ENCODE peak calls at places on chromosomes 16 and 17, in seven cellular contexts. X is CD8-positive, alpha-beta memory T cell; C is small intestine; F is psoas muscle; B is heart left ventricle; H is sigmoid colon; V is A673. P is an unnamed sample. For H3K4me1, the result is how much of the 10 kb centered on the place peaks cover.

GRCh38 chr17:32483451-32484019 is 3.3 kb upstream of the CDK5R1 start:
- DNase-seq in X (peak), C (peak), H (peak), V (peak), F (peak), B (peak), P (peak)

GRCh38 chr17:32586666-32587065 is 99.9 kb downstream of the CDK5R1 start:
- DNase-seq in B (no peak), X (no peak), V (no peak), H (no peak), F (no peak), C (no peak), P (no peak)

GRCh38 chr17:78609198-78609597 is 32.0 kb upstream of the DNAH17 start:
- DNase-seq in B (peak), X (no peak), H (no peak), V (no peak), F (peak), C (no peak), P (no peak)

GRCh38 chr16:76577003-76577402 is 299.8 kb downstream of the CNTNAP4 start:
- DNase-seq in X (no peak), V (no peak), H (no peak), C (no peak), B (no peak), F (no peak), P (no peak)

GRCh38 chr17:38440614-38441397 is 12.5 kb downstream of the ARHGAP23 start:
- DNase-seq in X (no peak), H (no peak), V (no peak), B (no peak), C (no peak), F (no peak), P (no peak)

GRCh38 chr16:20318006-20318405 is 9.3 kb downstream of the GP2 start:
- DNase-seq in C (no peak), V (no peak), H (no peak), X (no peak), B (no peak), F (no peak), P (no peak)

GRCh38 chr17:47660064-47660492 is 10.4 kb downstream of the KPNB1 start:
- DNase-seq in C (peak), X (peak), V (no peak), F (no peak), B (no peak), H (no peak), P (no peak)

GRCh38 chr16:88464447-88465318 is 11.6 kb downstream of the ZFPM1 start:
- DNase-seq in X (no peak), V (no peak), C (no peak), B (no peak), F (no peak), H (no peak), P (no peak)

GRCh38 chr16:51245306-51245705 is 94.2 kb upstream of the SALL1 start:
- DNase-seq in B (no peak), F (no peak), C (no peak), H (no peak), V (no peak), X (no peak), P (no peak)

GRCh38 chr17:74290340-74290739 is 16.3 kb downstream of the DNAI2 start:
- DNase-seq in X (no peak), H (no peak), F (no peak), V (no peak), B (no peak), C (no peak), P (no peak)

GRCh38 chr17:2232244-2232638 is 71.3 kb downstream of the SMG6 start:
- DNase-seq in F (no peak), X (no peak), B (no peak), C (no peak), H (no peak), V (no peak), P (no peak)

GRCh38 chr16:86575754-86576557 is 2.4 kb upstream of the FOXL1 start:
- DNase-seq in H (no peak), C (peak), V (peak), X (no peak), F (peak), B (peak), P (peak)

GRCh38 chr17:75808905-75809621 is 24.5 kb downstream of the UNK start:
- DNase-seq in C (no peak), F (peak), H (peak), X (no peak), V (peak), B (no peak), P (peak)

GRCh38 chr16:48818257-48818656 is 208.3 kb upstream of the N4BP1 start:
- DNase-seq in F (no peak), H (no peak), C (no peak), B (no peak), X (no peak), V (no peak), P (no peak)

GRCh38 chr17:5444209-5444608 is 5.3 kb upstream of the C1QBP start:
- DNase-seq in X (no peak), C (no peak), F (no peak), B (no peak), V (no peak), H (no peak), P (no peak)

GRCh38 chr17:13561606-13562270 is 40.0 kb downstream of the HS3ST3A1 start:
- DNase-seq in X (no peak), B (no peak), V (no peak), H (no peak), F (no peak), C (no peak), P (no peak)

GRCh38 chr16:67454852-67455251 is 23.9 kb downstream of the HSD11B2 start:
- DNase-seq in C (no peak), X (no peak), F (no peak), B (no peak), V (no peak), H (no peak), P (no peak)

GRCh38 chr17:7720125-7720524 is 2.6 kb downstream of the DNAH2 start:
- DNase-seq in F (no peak), B (no peak), V (no peak), X (no peak), C (no peak), H (no peak), P (no peak)

GRCh38 chr17:59329558-59330313 is 1.7 kb upstream of the YPEL2 start:
- DNase-seq in C (peak), F (peak), B (no peak), X (peak), V (peak), H (peak), P (peak)

GRCh38 chr16:85151603-85152413 is 39.5 kb upstream of the CIBAR2 start:
- DNase-seq in F (peak), H (peak), V (peak), B (peak), C (no peak), X (no peak), P (peak)

GRCh38 chr16:84052071-84052622 is 9.6 kb upstream of the SLC38A8 start:
- DNase-seq in V (no peak), B (no peak), C (no peak), X (no peak), F (no peak), H (peak), P (no peak)

GRCh38 chr16:87469186-87469585 is 23.6 kb downstream of the ZCCHC14 start:
- DNase-seq in V (no peak), H (no peak), C (no peak), X (no peak), F (no peak), B (no peak), P (no peak)

GRCh38 chr17:66459811-66460270 is 157.4 kb downstream of the PRKCA start:
- DNase-seq in C (no peak), V (peak), B (no peak), F (peak), X (no peak), H (peak), P (no peak)

GRCh38 chr17:65182233-65182632 is 45.1 kb downstream of the RGS9 start:
- DNase-seq in V (no peak), F (no peak), B (no peak), X (no peak), C (no peak), H (no peak), P (no peak)

GRCh38 chr17:39563476-39563875 is 44.2 kb downstream of the NEUROD2 start:
- DNase-seq in H (no peak), B (no peak), F (no peak), C (no peak), V (peak), X (no peak), P (no peak)

GRCh38 chr17:63549289-63549945 is 860 bp upstream of the DCAF7 start:
- DNase-seq in C (no peak), X (no peak), B (no peak), H (no peak), V (no peak), F (no peak), P (peak)

GRCh38 chr17:21089145-21089544 is 37.6 kb upstream of the DHRS7B start:
- DNase-seq in F (no peak), H (no peak), V (peak), B (no peak), C (peak), X (no peak), P (no peak)

GRCh38 chr16:88792078-88792550 is 7.1 kb upstream of the PIEZO1 start:
- DNase-seq in V (no peak), C (no peak), X (no peak), B (no peak), F (no peak), H (no peak), P (no peak)

GRCh38 chr17:76903631-76904030 is 35.4 kb downstream of the MGAT5B start:
- DNase-seq in H (no peak), X (no peak), V (no peak), B (no peak), F (no peak), C (no peak), P (no peak)

GRCh38 chr16:75224281-75224680 is 5.5 kb downstream of the CTRB1 start:
- DNase-seq in X (no peak), B (no peak), V (no peak), F (no peak), C (no peak), H (no peak), P (peak)

GRCh38 chr16:86576591-86577313 is 1.6 kb upstream of the FOXL1 start:
- DNase-seq in H (no peak), X (no peak), V (no peak), F (no peak), B (no peak), C (no peak), P (no peak)

GRCh38 chr16:62751218-62751617 is 715.0 kb upstream of the CDH8 start:
- DNase-seq in V (no peak), X (no peak), F (no peak), C (no peak), B (no peak), H (no peak), P (no peak)

GRCh38 chr17:29116652-29117439 is 63.4 kb downstream of the MYO18A start:
- DNase-seq in B (peak), F (peak), X (peak), C (peak), V (peak), H (peak), P (peak)

GRCh38 chr17:74288785-74289184 is 14.8 kb downstream of the DNAI2 start:
- DNase-seq in H (no peak), B (no peak), F (no peak), X (no peak), C (no peak), V (no peak), P (no peak)

GRCh38 chr17:49975531-49975930 is 6.5 kb downstream of the DLX4 start:
- DNase-seq in B (no peak), F (no peak), V (no peak), H (no peak), X (no peak), C (no peak), P (no peak)

GRCh38 chr17:49978501-49978900 is 9.5 kb downstream of the DLX4 start:
- DNase-seq in H (no peak), F (no peak), B (no peak), V (no peak), C (no peak), X (no peak), P (no peak)

GRCh38 chr17:49977463-49978389 is 8.7 kb downstream of the DLX4 start:
- DNase-seq in V (no peak), H (no peak), C (no peak), F (no peak), X (no peak), B (peak), P (no peak)

GRCh38 chr17:49976828-49977202 is 7.8 kb downstream of the DLX4 start:
- DNase-seq in B (no peak), F (no peak), C (no peak), H (no peak), X (no peak), V (no peak), P (no peak)

DNA sequence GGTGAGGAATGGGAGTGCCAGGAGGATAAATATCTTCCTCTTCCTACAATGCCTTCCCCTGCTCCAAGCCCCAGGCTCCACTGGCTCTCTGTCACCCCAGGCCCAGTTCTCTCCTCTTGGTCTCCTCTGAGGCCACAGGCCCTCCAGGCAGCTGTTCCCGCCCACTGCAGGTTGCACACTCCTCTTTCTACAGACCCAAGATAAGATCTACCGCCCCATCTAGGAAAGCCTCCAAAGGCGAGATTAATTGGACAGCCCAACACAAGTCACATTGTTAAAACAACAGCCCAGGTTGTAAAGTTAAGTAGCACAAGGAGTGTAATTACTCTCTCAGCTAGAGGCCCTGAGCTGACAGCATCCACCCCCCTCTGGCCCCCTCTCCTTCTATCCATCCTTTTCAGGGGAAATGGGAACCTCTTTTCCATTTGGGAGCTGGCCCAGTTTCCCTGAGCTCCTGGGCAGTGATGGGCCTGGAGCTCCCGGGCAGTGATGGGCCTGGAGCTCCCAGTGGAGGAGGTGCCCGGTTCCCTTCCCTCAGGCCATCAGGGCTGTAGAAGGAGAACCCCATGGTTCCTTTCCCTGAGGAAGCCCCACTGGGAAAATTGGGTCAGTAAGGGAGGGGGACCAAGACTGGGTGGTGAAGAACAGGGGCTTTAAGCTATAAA is 7.3 kb downstream of the DLX4 start:
- DNase-seq in H (no peak), C (no peak), B (peak), F (no peak), V (no peak), X (no peak), P (peak)
- H3K4me1 ChIP-seq in H (under half), C (under half), B (under half), F (under half), V (under half), X (under half), P (under half)

DNA sequence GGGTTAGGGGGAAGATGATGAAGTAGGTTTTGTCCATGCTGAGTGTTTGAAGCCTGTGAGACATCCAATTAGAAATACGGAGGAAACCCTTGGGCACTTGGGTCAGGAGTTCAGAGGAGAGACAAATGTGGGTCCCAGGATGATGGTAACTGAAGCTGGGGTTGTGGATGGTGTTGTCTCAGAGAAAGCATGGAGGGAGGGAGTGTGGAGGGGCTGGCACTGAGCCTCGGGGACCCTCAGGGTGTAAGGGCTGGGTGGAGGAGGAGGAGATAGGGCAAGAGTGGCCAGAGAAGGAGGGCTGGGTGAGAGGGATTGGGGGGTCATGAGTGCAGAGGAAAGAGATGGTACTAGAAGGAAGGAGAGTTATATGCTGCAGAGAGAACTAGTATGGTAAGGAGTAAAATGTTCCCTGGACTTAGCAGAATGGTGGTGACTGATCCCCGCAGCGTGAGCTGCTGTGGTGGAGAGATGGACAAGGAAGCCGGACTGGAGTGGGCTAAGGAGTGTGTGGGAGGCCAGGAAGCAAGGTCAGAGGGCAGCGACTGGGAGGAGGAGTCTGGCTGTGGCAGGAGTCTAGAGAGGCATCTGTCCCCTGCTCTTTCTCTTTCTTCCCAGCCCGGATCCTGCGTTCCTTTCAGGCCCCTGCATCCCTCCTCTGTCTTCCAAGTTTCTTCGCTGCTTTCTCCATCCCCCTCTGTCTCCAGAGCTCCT is 3.8 kb upstream of the COL1A1 start:
- DNase-seq in H (peak), C (no peak), X (no peak), F (no peak), V (no peak), B (no peak), P (no peak)
- H3K27ac ChIP-seq in H (peak), C (no peak), X (no peak), F (no peak), V (no peak), B (peak), P (no peak)

DNA sequence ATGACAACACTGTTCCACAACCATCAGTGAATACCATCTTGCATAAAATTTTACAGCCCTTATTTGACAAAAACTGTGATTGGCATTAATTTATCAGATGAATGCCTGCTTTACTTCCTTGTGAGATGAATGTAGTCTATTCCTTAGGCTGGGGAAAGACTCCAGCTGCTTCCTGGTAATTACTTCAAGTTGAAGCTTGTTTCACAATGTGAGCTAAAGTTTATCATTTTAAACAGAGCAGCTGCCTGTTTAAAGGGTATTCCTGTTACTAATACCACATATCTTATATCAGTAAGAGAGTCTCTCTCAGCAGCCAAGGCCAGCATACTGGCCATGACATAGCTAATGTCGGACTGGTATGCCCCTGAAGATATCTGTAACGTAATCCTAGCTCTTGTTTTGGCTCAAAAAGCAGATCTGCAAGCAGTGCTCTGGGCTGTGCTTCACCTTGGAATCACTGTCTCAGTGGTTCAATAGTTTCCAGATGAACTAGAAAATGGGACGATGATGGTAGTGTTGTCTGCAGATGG is 13.2 kb upstream of the ARL2BP start:
- DNase-seq in F (no peak), H (no peak), C (no peak), X (no peak), V (no peak), B (no peak), P (no peak)
- H3K4me1 ChIP-seq in F (under half), H (under half), C (under half), X (under half), V (under half), B (under half), P (under half)

DNA sequence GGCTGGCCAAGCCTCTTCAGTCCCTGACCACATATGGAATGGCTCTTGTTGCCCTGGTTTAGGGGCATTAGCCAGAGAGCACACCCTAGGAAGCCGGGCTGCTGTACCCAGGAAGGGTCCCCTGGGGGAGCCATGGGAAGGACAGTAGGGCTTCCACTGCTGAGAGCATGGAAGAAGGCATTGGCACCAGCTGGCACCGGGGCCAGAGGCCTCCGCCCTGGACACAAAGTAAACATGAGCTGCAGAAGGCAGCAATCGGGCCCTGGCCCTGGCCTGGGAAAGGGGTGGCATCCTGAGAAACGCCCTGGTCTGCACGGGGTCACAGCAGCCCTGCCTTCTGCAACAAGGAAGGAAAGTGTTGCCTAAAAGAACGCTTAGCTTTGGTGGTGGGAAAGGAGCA is 49.4 kb downstream of the VAC14 start:
- DNase-seq in H (no peak), C (no peak), B (peak), V (no peak), X (no peak), F (no peak), P (no peak)
- H3K27ac ChIP-seq in H (peak), C (no peak), B (peak), V (no peak), X (no peak), F (peak), P (no peak)

GRCh38 chr17:348692-349425 is 3.7 kb downstream of the RPH3AL start:
- DNase-seq in V (no peak), H (peak), C (peak), X (no peak), F (peak), B (peak), P (no peak)

GRCh38 chr17:351436-351713 is 1.2 kb downstream of the RPH3AL start:
- DNase-seq in C (no peak), H (no peak), B (no peak), V (no peak), X (no peak), F (no peak), P (no peak)

GRCh38 chr17:350706-351435 is 1.7 kb downstream of the RPH3AL start:
- DNase-seq in H (peak), C (peak), B (peak), V (no peak), X (no peak), F (peak), P (peak)

GRCh38 chr17:348012-348411 is 4.6 kb downstream of the RPH3AL start:
- DNase-seq in H (no peak), X (no peak), F (no peak), C (peak), B (no peak), V (no peak), P (no peak)

GRCh38 chr17:349666-350065 is 2.9 kb downstream of the RPH3AL start:
- DNase-seq in H (no peak), C (peak), X (no peak), B (no peak), F (no peak), V (no peak), P (no peak)
- H3K4me1 ChIP-seq in H (under half), C (under half), X (under half), B (half or more), F (under half), V (under half), P (half or more)

GRCh38 chr16:78611318-78611717 is 511.9 kb downstream of the WWOX start:
- DNase-seq in C (no peak), F (no peak), X (no peak), H (no peak), V (no peak), B (no peak), P (no peak)
- H3K27ac ChIP-seq in C (no peak), F (no peak), X (no peak), H (no peak), V (no peak), B (no peak), P (no peak)